ENCODE peak calls at places on chromosomes 5 and 9, in five cellular contexts. A is A549, I is tibial nerve, C is stomach, B is suprapubic skin. X is an unnamed sample.

GRCh38 chr9:30103647-30104394 is 2280.6 kb upstream of the ACO1 start:
- DNase-seq in B (no peak), C (no peak), A (no peak), I (no peak), X (no peak)

GRCh38 chr9:113398796-113399195 is 2.3 kb downstream of the ALAD start:
- DNase-seq in I (no peak), A (no peak), C (no peak), B (no peak), X (no peak)

GRCh38 chr5:67381240-67381875 is 184.8 kb upstream of the CD180 start:
- DNase-seq in A (no peak), B (no peak), I (no peak), C (no peak), X (no peak)

GRCh38 chr5:30764704-30765103 is 428.8 kb upstream of the CDH6 start:
- DNase-seq in C (no peak), A (no peak), I (no peak), B (no peak), X (no peak)

GRCh38 chr5:175383350-175383749 is 60.6 kb downstream of the DRD1 start:
- DNase-seq in B (no peak), A (no peak), C (no peak), I (no peak), X (no peak)

GRCh38 chr5:177443144-177443983 is 3.2 kb upstream of the PRR7 start:
- DNase-seq in B (no peak), A (no peak), C (no peak), I (no peak), X (no peak)

GRCh38 chr5:92909545-92909962 is 671.5 kb downstream of the NR2F1-AS1 start:
- DNase-seq in I (no peak), A (no peak), C (no peak), B (no peak), X (no peak)

GRCh38 chr9:126702501-126703329 is 89.0 kb downstream of the LMX1B start:
- DNase-seq in C (no peak), B (peak; percentile 67), A (peak; percentile 50), I (no peak), X (no peak)

GRCh38 chr5:10607666-10608442 is 44.0 kb downstream of the ANKRD33B start:
- DNase-seq in A (no peak), C (no peak), B (no peak), I (peak; percentile 78), X (peak; percentile 45)

GRCh38 chr9:115717298-115717697 is 436.3 kb upstream of the PAPPA start:
- DNase-seq in A (no peak), I (no peak), B (no peak), C (no peak), X (no peak)

GRCh38 chr5:16025681-16026080 is 153.9 kb downstream of the MARCHF11 start:
- DNase-seq in A (no peak), B (no peak), C (no peak), I (no peak), X (no peak)

GRCh38 chr5:78747703-78748359 is 99.3 kb upstream of the LHFPL2 start:
- DNase-seq in B (no peak), I (no peak), A (no peak), C (no peak), X (no peak)

GRCh38 chr9:95082401-95083084 is 235.0 kb downstream of the FANCC start:
- DNase-seq in A (no peak), B (no peak), I (no peak), C (peak; percentile 25), X (no peak)

GRCh38 chr9:75601280-75601679 is 289.2 kb upstream of the PCSK5 start:
- DNase-seq in I (no peak), B (no peak), C (no peak), A (no peak), X (no peak)

GRCh38 chr5:6686916-6687409 is 26.3 kb upstream of the TENT4A start:
- DNase-seq in B (no peak), C (no peak), A (no peak), I (peak; percentile 14), X (no peak)

GRCh38 chr5:18314192-18314778 is 680.0 kb downstream of the TAF11L14 start:
- DNase-seq in C (no peak), I (peak; percentile 9), A (peak; percentile 25), B (no peak), X (no peak)

GRCh38 chr9:8924529-8924928 is 1125.0 kb upstream of the DMAC1 start:
- DNase-seq in C (no peak), B (no peak), A (no peak), I (no peak), X (no peak)

GRCh38 chr5:140196406-140196805 is 21.4 kb downstream of the CYSTM1 start:
- DNase-seq in I (no peak), B (no peak), C (no peak), A (no peak), X (no peak)

GRCh38 chr9:85723220-85723619 is 18.5 kb downstream of the AGTPBP1 start:
- DNase-seq in I (no peak), C (no peak), A (no peak), B (no peak), X (no peak)

DNA sequence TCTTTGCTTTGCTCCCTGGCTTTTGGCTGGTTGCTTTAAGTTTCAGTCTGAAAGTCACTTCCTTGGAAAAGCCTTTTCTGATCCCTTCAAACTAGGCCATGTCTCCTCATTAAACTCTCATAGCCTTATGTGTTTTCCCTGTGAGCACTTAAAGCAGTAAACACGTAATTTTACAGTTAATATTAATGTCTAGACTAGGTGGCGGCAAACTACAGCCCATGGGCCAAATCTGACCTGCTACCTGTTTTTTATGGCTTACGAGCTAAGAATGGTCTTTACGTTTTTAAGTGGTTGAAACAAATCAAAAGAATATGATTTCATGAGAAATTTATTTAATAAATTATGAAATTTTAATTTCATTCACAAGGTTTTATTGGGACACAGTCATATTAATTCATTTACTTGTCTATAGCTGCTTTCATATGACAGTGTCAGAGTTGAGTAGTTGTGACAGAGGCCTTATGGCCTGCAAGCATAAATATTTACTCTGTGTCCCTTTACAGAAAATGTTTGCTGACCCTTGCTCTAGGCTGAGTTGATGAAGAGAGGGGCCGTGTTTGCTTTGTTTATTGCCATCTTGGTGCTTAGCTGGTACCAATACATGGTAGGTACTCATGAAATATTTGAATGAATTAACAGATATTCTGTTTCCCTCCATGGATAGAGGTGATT is 7.4 kb downstream of the SLC44A1 start:
- DNase-seq in I (no peak), A (no peak), C (no peak), B (no peak), X (no peak)
- TF ChIP-seq EP300 in I (no peak), A (no peak), C (no peak), B (no peak), X (no peak)

DNA sequence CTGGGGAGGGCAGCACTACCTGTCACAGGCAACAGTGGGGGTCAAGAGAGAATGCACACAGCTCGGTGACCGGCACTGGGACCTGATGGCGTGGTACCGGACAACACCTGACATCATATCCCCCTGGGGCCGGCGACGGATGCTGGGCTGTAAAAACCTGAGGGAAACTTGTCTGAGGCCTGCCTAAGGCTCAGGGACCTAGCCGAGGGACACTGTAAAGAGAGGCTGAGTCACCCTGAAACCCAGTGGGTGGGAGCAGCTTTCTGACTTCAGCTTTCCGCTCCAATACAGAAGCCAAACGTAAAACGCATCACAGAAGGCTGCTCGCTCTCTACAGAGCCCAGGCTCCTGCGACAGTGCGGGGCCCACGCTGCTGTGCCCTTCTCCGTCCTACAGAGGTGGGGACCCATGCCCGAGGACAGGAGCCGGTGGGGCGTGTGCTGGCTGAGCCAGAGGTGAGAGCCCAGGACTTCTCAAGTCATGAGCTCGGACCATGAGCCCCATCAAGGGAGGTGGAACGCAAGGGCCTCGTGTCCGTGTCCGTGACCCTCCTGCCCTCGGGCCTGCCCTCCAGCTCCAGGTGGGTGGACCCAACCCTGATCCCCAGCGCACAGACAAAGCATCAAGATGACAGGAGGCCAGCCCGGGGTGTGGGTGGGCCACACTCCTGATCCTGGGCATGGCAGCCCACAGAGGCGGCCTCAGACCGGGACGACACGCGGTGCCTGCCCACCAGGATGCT is 5.3 kb downstream of the RALGDS start:
- DNase-seq in C (no peak), B (no peak), I (no peak), A (no peak), X (no peak)
- TF ChIP-seq POLR2A in C (no peak), B (no peak), I (no peak), A (no peak), X (no peak)

GRCh38 chr9:14531424-14532269 is 161.6 kb downstream of the ZDHHC21 start:
- DNase-seq in B (no peak), I (no peak), A (no peak), C (no peak), X (no peak)
- TF ChIP-seq EP300 in B (no peak), I (no peak), A (no peak), C (no peak), X (no peak)

GRCh38 chr9:134757206-134757975 is 115.8 kb downstream of the COL5A1 start:
- DNase-seq in C (no peak), B (no peak), A (no peak), I (no peak), X (no peak)

GRCh38 chr9:134764870-134765269 is 115.7 kb upstream of the FCN2 start:
- DNase-seq in A (no peak), C (no peak), B (no peak), I (no peak), X (no peak)

GRCh38 chr9:134759001-134759607 is 117.5 kb downstream of the COL5A1 start:
- DNase-seq in A (no peak), B (no peak), C (no peak), I (no peak), X (no peak)

GRCh38 chr9:134759913-134760312 is 118.3 kb downstream of the COL5A1 start:
- DNase-seq in I (no peak), C (no peak), A (no peak), B (no peak), X (no peak)

DNA sequence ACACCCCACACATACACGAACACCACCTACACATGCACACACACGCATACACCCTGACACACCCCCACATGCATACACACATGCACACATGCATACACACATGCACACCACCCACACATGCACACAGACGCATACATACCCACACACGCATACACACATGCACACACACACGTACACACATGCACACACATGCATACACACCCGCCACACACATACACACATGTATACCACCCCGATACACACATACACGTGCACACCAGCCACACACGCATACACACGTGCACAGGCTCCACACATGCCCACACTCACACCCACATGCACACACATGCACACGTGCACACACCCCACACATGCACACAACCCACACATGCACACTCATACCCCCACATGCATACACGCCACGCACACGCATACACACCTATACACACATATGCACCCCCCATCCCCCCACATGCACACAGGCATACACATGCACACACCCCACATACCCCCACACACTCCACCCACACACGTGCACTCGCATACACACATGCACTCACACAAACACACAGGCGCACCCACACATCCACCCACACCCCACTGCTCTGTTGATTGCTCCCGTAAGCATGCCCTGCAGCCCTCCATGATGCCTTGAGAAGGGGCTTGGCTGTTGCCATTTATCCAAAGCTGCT is 119.3 kb downstream of the COL5A1 start:
- DNase-seq in C (no peak), I (no peak), B (no peak), A (no peak), X (no peak)
- TF ChIP-seq POLR2A in C (no peak), I (no peak), B (no peak), A (no peak), X (no peak)